ENCODE peak calls at places on chromosome 16, in five cellular contexts. C is SW 1271; Z is activated naive CD4-positive, alpha-beta T cell; T is Kasumi-1; J is GM04503. M is an unnamed sample.

GRCh38 chr16:89345663-89346150 is 128.2 kb downstream of the ZNF778 start:
- DNase-seq in C (no peak), Z (no peak), T (no peak), J (no peak), M (no peak)

GRCh38 chr16:65989861-65990260 is 376.6 kb upstream of the CDH5 start:
- DNase-seq in C (no peak), Z (no peak), T (no peak), J (no peak), M (no peak)

GRCh38 chr16:47687694-47688093 is 226.6 kb downstream of the PHKB start:
- DNase-seq in C (no peak), Z (no peak), T (no peak), J (no peak), M (no peak)

GRCh38 chr16:23125277-23125676 is 24.0 kb downstream of the USP31 start:
- DNase-seq in C (no peak), Z (no peak), T (no peak), J (no peak), M (no peak)

GRCh38 chr16:4345439-4346204 is 5.5 kb downstream of the PAM16 start:
- DNase-seq in C (no peak), Z (no peak), T (no peak), J (no peak), M (no peak)

GRCh38 chr16:48393843-48394703 is 8.9 kb upstream of the SIAH1 start:
- DNase-seq in C (no peak), Z (no peak), T (no peak), J (no peak), M (no peak)

GRCh38 chr16:8310356-8310755 is 280.0 kb downstream of the TMEM114 start:
- DNase-seq in C (no peak), Z (no peak), T (no peak), J (no peak), M (no peak)

GRCh38 chr16:72371307-72372081 is 199.5 kb upstream of the PMFBP1 start:
- DNase-seq in C (no peak), Z (no peak), T (no peak), J (peak; percentile 27), M (no peak)

GRCh38 chr16:56965149-56965938 is 3.6 kb downstream of the CETP start:
- DNase-seq in C (no peak), Z (no peak), T (no peak), J (no peak), M (no peak)

GRCh38 chr16:74813109-74813641 is 38.6 kb upstream of the FA2H start:
- DNase-seq in C (peak; percentile 29), Z (peak; percentile 42), T (peak; percentile 66), J (no peak), M (peak; percentile 86)

GRCh38 chr16:48099455-48099854 is 56.3 kb downstream of the ABCC12 start:
- DNase-seq in C (no peak), Z (no peak), T (no peak), J (no peak), M (no peak)

GRCh38 chr16:4291699-4292098 is 18.9 kb upstream of the TFAP4 start:
- DNase-seq in C (no peak), Z (no peak), T (no peak), J (no peak), M (no peak)

GRCh38 chr16:88355389-88356123 is 27.2 kb upstream of the ZNF469 start:
- DNase-seq in C (no peak), Z (no peak), T (no peak), J (no peak), M (no peak)

GRCh38 chr16:85935957-85936760 is 37.2 kb downstream of the IRF8 start:
- DNase-seq in C (no peak), Z (no peak), T (peak; percentile 84), J (no peak), M (no peak)

GRCh38 chr16:89565506-89566372 is 5.3 kb downstream of the RPL13 start:
- DNase-seq in C (no peak), Z (peak; percentile 32), T (peak; percentile 61), J (no peak), M (no peak)

GRCh38 chr16:84048306-84048705 is 5.7 kb upstream of the SLC38A8 start:
- DNase-seq in C (no peak), Z (no peak), T (no peak), J (no peak), M (no peak)

GRCh38 chr16:26269663-26270062 is 577.9 kb downstream of the HS3ST4 start:
- DNase-seq in C (no peak), Z (no peak), T (no peak), J (no peak), M (no peak)

GRCh38 chr16:67936124-67936875 is at the start of gene PSMB10:
- DNase-seq in C (no peak), Z (peak; percentile 39), T (peak; percentile 91), J (no peak), M (no peak)

GRCh38 chr16:16882766-16883165 is 503.8 kb downstream of the NPIPA7 start:
- DNase-seq in C (no peak), Z (no peak), T (no peak), J (no peak), M (no peak)

GRCh38 chr16:16062023-16062932 is 112.9 kb downstream of the ABCC1 start:
- DNase-seq in C (no peak), Z (no peak), T (peak; percentile 90), J (no peak), M (no peak)

GRCh38 chr16:21101631-21102420 is 48.8 kb downstream of the DNAH3 start:
- DNase-seq in C (no peak), Z (no peak), T (peak; percentile 1), J (no peak), M (no peak)

GRCh38 chr16:65845466-65846209 is 520.9 kb upstream of the CDH5 start:
- DNase-seq in C (no peak), Z (no peak), T (no peak), J (peak; percentile 15), M (no peak)

GRCh38 chr16:48960830-48961229 is 320.8 kb downstream of the CBLN1 start:
- DNase-seq in C (no peak), Z (no peak), T (no peak), J (no peak), M (no peak)

GRCh38 chr16:12002447-12003006 is 26.0 kb downstream of the SNX29 start:
- DNase-seq in C (no peak), Z (no peak), T (no peak), J (no peak), M (no peak)

GRCh38 chr16:28035866-28036393 is 27.6 kb downstream of the GSG1L start:
- DNase-seq in C (no peak), Z (no peak), T (no peak), J (no peak), M (no peak)

GRCh38 chr16:51621610-51622009 is 470.5 kb upstream of the SALL1 start:
- DNase-seq in C (no peak), Z (no peak), T (no peak), J (no peak), M (no peak)

GRCh38 chr16:66515543-66516171 is 34.3 kb downstream of the TK2 start:
- DNase-seq in C (no peak), Z (no peak), T (no peak), J (peak; percentile 81), M (no peak)

GRCh38 chr16:72938426-72939164 is 109.3 kb downstream of the ZFHX3 start:
- DNase-seq in C (no peak), Z (no peak), T (no peak), J (no peak), M (no peak)

GRCh38 chr16:68704232-68704867 is 32.7 kb upstream of the CDH1 start:
- DNase-seq in C (peak; percentile 44), Z (peak; percentile 23), T (peak; percentile 56), J (peak; percentile 12), M (peak; percentile 78)

GRCh38 chr16:79509221-79509631 is 91.3 kb downstream of the MAF start:
- DNase-seq in C (no peak), Z (no peak), T (peak; percentile 84), J (no peak), M (no peak)

GRCh38 chr16:1645914-1646525 is 32.1 kb upstream of the JPT2 start:
- DNase-seq in C (no peak), Z (no peak), T (no peak), J (no peak), M (no peak)

GRCh38 chr16:71526111-71526998 is at the start of gene CHST4:
- DNase-seq in C (no peak), Z (no peak), T (peak; percentile 71), J (peak; percentile 21), M (no peak)

GRCh38 chr16:85690469-85691064 is 1.8 kb upstream of the GINS2 start:
- DNase-seq in C (no peak), Z (no peak), T (no peak), J (no peak), M (no peak)

GRCh38 chr16:74607967-74608356 is 1.0 kb upstream of the GLG1 start:
- DNase-seq in C (no peak), Z (no peak), T (no peak), J (no peak), M (no peak)

GRCh38 chr16:68287276-68288251 is 23.2 kb downstream of the SLC7A6OS start:
- DNase-seq in C (peak; percentile 24), Z (no peak), T (no peak), J (peak; percentile 88), M (no peak)

GRCh38 chr16:88814144-88814502 is 2.4 kb upstream of the APRT start:
- DNase-seq in C (no peak), Z (no peak), T (no peak), J (no peak), M (no peak)

M was measured in type B pancreatic cell.